ENCODE peak calls at places on chromosomes 7 and 10, in six cellular contexts. One of them, this sample, is unnamed.

GRCh38 chr7:29255839-29256782 is 61.5 kb downstream of the CHN2 start:
- DNase-seq in GM20000: no peak
- DNase-seq in mammary epithelial cell: peak
- DNase-seq in posterior cingulate gyrus: no peak
- DNase-seq in choroid plexus epithelial cell: peak
- DNase-seq in AG08396: no peak
- DNase-seq in this sample: no peak

GRCh38 chr10:112461029-112461887 is 14.2 kb downstream of the VTI1A start:
- DNase-seq in mammary epithelial cell: peak
- DNase-seq in AG08396: peak
- DNase-seq in GM20000: no peak
- DNase-seq in choroid plexus epithelial cell: peak
- DNase-seq in posterior cingulate gyrus: no peak
- DNase-seq in this sample: peak

GRCh38 chr7:159019111-159019510 is 125.6 kb downstream of the VIPR2 start:
- DNase-seq in choroid plexus epithelial cell: no peak
- DNase-seq in posterior cingulate gyrus: no peak
- DNase-seq in mammary epithelial cell: no peak
- DNase-seq in GM20000: no peak
- DNase-seq in AG08396: no peak
- DNase-seq in this sample: no peak

GRCh38 chr7:1152492-1152891 is 7.5 kb downstream of the ZFAND2A start:
- DNase-seq in posterior cingulate gyrus: no peak
- DNase-seq in GM20000: no peak
- DNase-seq in AG08396: no peak
- DNase-seq in mammary epithelial cell: no peak
- DNase-seq in choroid plexus epithelial cell: no peak
- DNase-seq in this sample: no peak

GRCh38 chr10:35540296-35541164 is 64.6 kb upstream of the GJD4 start:
- DNase-seq in AG08396: no peak
- DNase-seq in choroid plexus epithelial cell: no peak
- DNase-seq in posterior cingulate gyrus: no peak
- DNase-seq in mammary epithelial cell: no peak
- DNase-seq in GM20000: no peak
- DNase-seq in this sample: no peak

GRCh38 chr10:31876616-31877352 is 51.8 kb downstream of the ARHGAP12 start:
- DNase-seq in AG08396: no peak
- DNase-seq in GM20000: peak
- DNase-seq in posterior cingulate gyrus: no peak
- DNase-seq in choroid plexus epithelial cell: peak
- DNase-seq in mammary epithelial cell: no peak
- DNase-seq in this sample: no peak

GRCh38 chr10:124105594-124105993 is 12.2 kb upstream of the CHST15 start:
- DNase-seq in choroid plexus epithelial cell: peak
- DNase-seq in AG08396: no peak
- DNase-seq in GM20000: no peak
- DNase-seq in mammary epithelial cell: peak
- DNase-seq in posterior cingulate gyrus: no peak
- DNase-seq in this sample: no peak

GRCh38 chr10:25934673-25935139 is 677 bp downstream of the MYO3A start:
- DNase-seq in mammary epithelial cell: no peak
- DNase-seq in AG08396: no peak
- DNase-seq in posterior cingulate gyrus: no peak
- DNase-seq in choroid plexus epithelial cell: no peak
- DNase-seq in GM20000: peak
- DNase-seq in this sample: no peak

GRCh38 chr10:71852335-71852937 is 1.4 kb upstream of the PSAP start:
- DNase-seq in posterior cingulate gyrus: peak
- DNase-seq in mammary epithelial cell: no peak
- DNase-seq in AG08396: no peak
- DNase-seq in GM20000: no peak
- DNase-seq in choroid plexus epithelial cell: no peak
- DNase-seq in this sample: no peak

GRCh38 chr10:112821042-112821441 is 129.0 kb upstream of the TCF7L2 start:
- DNase-seq in posterior cingulate gyrus: no peak
- DNase-seq in choroid plexus epithelial cell: no peak
- DNase-seq in AG08396: no peak
- DNase-seq in GM20000: no peak
- DNase-seq in mammary epithelial cell: no peak
- DNase-seq in this sample: no peak

GRCh38 chr10:62153191-62153590 is 115.5 kb downstream of the RTKN2 start:
- DNase-seq in posterior cingulate gyrus: no peak
- DNase-seq in GM20000: no peak
- DNase-seq in choroid plexus epithelial cell: peak
- DNase-seq in mammary epithelial cell: peak
- DNase-seq in AG08396: peak
- DNase-seq in this sample: peak

GRCh38 chr10:43795093-43795492 is 146.4 kb upstream of the ZNF32 start:
- DNase-seq in mammary epithelial cell: no peak
- DNase-seq in GM20000: no peak
- DNase-seq in posterior cingulate gyrus: no peak
- DNase-seq in AG08396: no peak
- DNase-seq in choroid plexus epithelial cell: no peak
- DNase-seq in this sample: no peak

GRCh38 chr7:1094870-1095269 is 7.0 kb downstream of the GPER1 start:
- DNase-seq in AG08396: no peak
- DNase-seq in choroid plexus epithelial cell: no peak
- DNase-seq in posterior cingulate gyrus: no peak
- DNase-seq in mammary epithelial cell: no peak
- DNase-seq in GM20000: no peak
- DNase-seq in this sample: no peak

GRCh38 chr7:80724249-80724871 is 85.9 kb downstream of the CD36 start:
- DNase-seq in mammary epithelial cell: no peak
- DNase-seq in AG08396: peak
- DNase-seq in choroid plexus epithelial cell: peak
- DNase-seq in posterior cingulate gyrus: no peak
- DNase-seq in GM20000: no peak
- DNase-seq in this sample: peak

GRCh38 chr10:95504187-95504800 is 56.9 kb downstream of the SORBS1 start:
- DNase-seq in AG08396: no peak
- DNase-seq in posterior cingulate gyrus: no peak
- DNase-seq in choroid plexus epithelial cell: no peak
- DNase-seq in GM20000: no peak
- DNase-seq in mammary epithelial cell: no peak
- DNase-seq in this sample: no peak

GRCh38 chr7:140003913-140004382 is 58.8 kb downstream of the PARP12 start:
- DNase-seq in GM20000: peak
- DNase-seq in choroid plexus epithelial cell: peak
- DNase-seq in posterior cingulate gyrus: no peak
- DNase-seq in mammary epithelial cell: peak
- DNase-seq in AG08396: peak
- DNase-seq in this sample: peak

This sample was measured in AG08395.